ENCODE peak calls at places on chromosomes 16 and 17, in seven cellular contexts. L, I, P, B, Y, W and G are unnamed samples.

GRCh38 chr16:81780350-81780749 is 1.3 kb downstream of the PLCG2 start:
- DNase-seq in L (no peak), I (no peak), P (no peak), B (no peak), Y (no peak), W (no peak), G (no peak)

GRCh38 chr17:77106874-77107358 is 33.9 kb upstream of the SEC14L1 start:
- DNase-seq in L (no peak), I (no peak), P (no peak), B (no peak), Y (peak; percentile 39), W (no peak), G (no peak)

GRCh38 chr16:77599793-77600415 is 122.4 kb upstream of the NUDT7 start:
- DNase-seq in L (peak; percentile 47), I (no peak), P (no peak), B (no peak), Y (peak; percentile 42), W (peak; percentile 62), G (peak; percentile 28)

GRCh38 chr17:55158439-55158838 is 106.3 kb upstream of the HLF start:
- DNase-seq in L (no peak), I (no peak), P (no peak), B (no peak), Y (no peak), W (no peak), G (no peak)

GRCh38 chr17:49753959-49754391 is 10.0 kb downstream of the FAM117A start:
- DNase-seq in L (no peak), I (peak; percentile 46), P (no peak), B (no peak), Y (no peak), W (no peak), G (no peak)

GRCh38 chr17:9211133-9211765 is 189.9 kb downstream of the NTN1 start:
- DNase-seq in L (no peak), I (no peak), P (no peak), B (no peak), Y (no peak), W (no peak), G (no peak)

GRCh38 chr17:56960596-56961538 is at the start of gene COIL:
- DNase-seq in L (peak; percentile 89), I (peak; percentile 91), P (peak; percentile 64), B (peak; percentile 85), Y (peak; percentile 96), W (peak; percentile 97), G (peak; percentile 99)

GRCh38 chr17:67200727-67201301 is 44.2 kb downstream of the HELZ start:
- DNase-seq in L (no peak), I (no peak), P (no peak), B (no peak), Y (no peak), W (no peak), G (no peak)

GRCh38 chr17:78993981-78994671 is 14.4 kb upstream of the LGALS3BP start:
- DNase-seq in L (no peak), I (no peak), P (no peak), B (no peak), Y (no peak), W (peak; percentile 8), G (no peak)

GRCh38 chr16:87838643-87839541 is 30.4 kb downstream of the SLC7A5 start:
- DNase-seq in L (no peak), I (no peak), P (no peak), B (no peak), Y (no peak), W (no peak), G (no peak)

GRCh38 chr17:72539981-72540897 is 419.4 kb downstream of the SOX9 start:
- DNase-seq in L (peak; percentile 61), I (peak; percentile 68), P (no peak), B (peak; percentile 19), Y (peak; percentile 54), W (peak; percentile 71), G (peak; percentile 95)

GRCh38 chr17:6796887-6797490 is 21.0 kb downstream of the FBXO39 start:
- DNase-seq in L (no peak), I (no peak), P (no peak), B (no peak), Y (no peak), W (no peak), G (no peak)

GRCh38 chr17:42287305-42288077 is 807 bp upstream of the STAT5A start:
- DNase-seq in L (no peak), I (peak; percentile 42), P (no peak), B (no peak), Y (peak; percentile 77), W (peak; percentile 6), G (no peak)

GRCh38 chr16:709651-710499 is 4.3 kb upstream of the FBXL16 start:
- DNase-seq in L (peak; percentile 88), I (no peak), P (peak; percentile 62), B (no peak), Y (peak; percentile 55), W (peak; percentile 80), G (peak; percentile 88)

GRCh38 chr17:59914274-59914854 is 21.4 kb downstream of the RPS6KB1 start:
- DNase-seq in L (peak; percentile 60), I (no peak), P (no peak), B (no peak), Y (no peak), W (no peak), G (no peak)

GRCh38 chr17:78184868-78185267 is 2.0 kb downstream of the TK1 start:
- DNase-seq in L (no peak), I (no peak), P (no peak), B (no peak), Y (no peak), W (no peak), G (no peak)

GRCh38 chr17:7644768-7645167 is 6.0 kb upstream of the ATP1B2 start:
- DNase-seq in L (no peak), I (no peak), P (no peak), B (no peak), Y (no peak), W (no peak), G (no peak)

GRCh38 chr16:50742521-50743150 is 750 bp downstream of the CYLD start:
- DNase-seq in L (peak; percentile 43), I (peak; percentile 29), P (no peak), B (no peak), Y (peak; percentile 72), W (no peak), G (no peak)

GRCh38 chr17:75589017-75589918 is 1.7 kb downstream of the MYO15B start:
- DNase-seq in L (peak; percentile 64), I (peak; percentile 98), P (peak; percentile 48), B (peak; percentile 90), Y (peak; percentile 98), W (peak; percentile 98), G (peak; percentile 99)
- TF ChIP-seq CTCF in L (peak; percentile 64), I (peak; percentile 79), P (peak; percentile 21), B (peak; percentile 61), Y (peak; percentile 43), W (peak; percentile 70), G (peak; percentile 70)

DNA sequence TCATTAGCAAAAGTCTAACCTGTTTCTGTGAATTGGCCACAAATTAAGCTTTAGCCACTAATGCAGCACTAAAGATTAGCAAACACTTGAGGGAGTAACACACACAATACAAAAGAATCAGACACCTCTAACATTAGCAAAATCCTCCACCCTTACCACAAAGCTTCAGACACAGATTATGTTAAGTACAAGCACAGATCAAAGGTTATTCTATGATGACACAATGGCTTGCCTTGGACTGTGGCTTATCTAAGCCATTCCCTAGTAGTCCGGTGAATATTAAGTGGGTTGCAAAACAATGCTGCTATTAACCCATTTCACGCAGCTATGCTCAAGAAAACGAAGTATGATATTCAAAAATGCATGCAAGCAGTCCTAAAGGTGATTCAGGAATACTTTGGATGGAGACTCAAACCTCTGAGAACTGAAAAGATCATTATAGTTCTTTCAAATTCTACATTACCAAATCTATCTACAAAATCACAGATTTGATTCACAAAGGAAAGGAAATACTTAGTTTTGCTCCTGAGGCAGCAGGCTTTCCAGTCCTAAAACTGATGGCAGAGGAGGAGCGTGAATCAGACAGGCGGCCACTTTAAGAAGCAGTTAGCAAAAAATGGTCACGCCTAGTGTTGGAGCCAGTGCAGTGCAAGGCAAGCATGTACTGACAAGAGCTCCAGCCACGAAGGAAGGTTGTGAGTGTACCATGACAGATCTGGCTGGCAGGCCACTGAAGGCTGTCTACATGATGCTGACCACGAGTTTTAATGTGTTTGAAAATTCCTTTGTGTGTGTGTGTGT is 67.2 kb downstream of the PARN start:
- DNase-seq in L (peak; percentile 26), I (no peak), P (no peak), B (no peak), Y (no peak), W (peak; percentile 20), G (no peak)
- TF ChIP-seq CTCF in L (no peak), I (peak; percentile 42), P (peak; percentile 30), B (no peak), Y (no peak), W (no peak), G (peak; percentile 38)

DNA sequence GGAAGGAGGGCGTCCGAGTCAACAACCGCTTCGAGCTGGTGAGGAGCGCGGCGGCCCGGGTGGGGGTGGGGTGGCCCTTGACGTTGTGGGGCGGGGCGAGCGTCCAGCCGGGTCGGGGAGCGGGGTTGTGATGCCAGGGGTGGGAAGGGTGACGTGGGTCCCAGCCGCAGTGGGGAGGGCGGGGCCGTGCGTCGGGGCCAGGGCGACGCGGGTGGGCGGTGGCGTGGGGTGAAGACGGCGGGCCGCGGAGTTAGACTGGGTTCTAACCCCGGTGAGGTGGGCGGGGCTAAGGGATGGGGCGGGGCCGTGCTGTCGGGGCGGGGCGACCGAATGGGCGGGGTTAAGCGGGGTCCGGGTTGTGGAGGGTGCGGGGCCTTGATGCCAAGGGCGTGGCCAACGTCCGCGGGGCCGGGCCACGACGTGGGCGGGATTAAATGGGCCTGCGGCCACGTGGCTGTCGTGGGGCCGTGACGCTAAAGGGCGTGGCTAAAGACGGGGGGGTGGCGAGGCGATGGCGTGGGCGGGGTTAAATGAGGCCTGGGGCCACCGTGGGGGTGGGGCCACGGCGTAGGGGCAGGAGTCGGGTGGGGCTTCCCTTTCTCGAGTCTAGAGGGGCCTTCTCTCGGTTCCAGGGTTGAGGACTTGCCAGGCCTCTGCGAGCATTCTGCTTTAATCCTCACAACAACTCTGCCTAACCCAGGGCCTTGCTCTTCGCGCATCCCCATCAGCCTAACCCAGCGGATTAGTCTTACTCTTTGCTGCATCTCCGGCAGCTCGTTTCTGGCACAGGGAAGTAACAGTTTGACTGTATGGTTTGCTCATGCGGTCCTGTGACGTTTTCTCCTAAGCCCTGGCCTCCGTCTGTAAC is 664 bp downstream of the TCF25 start:
- DNase-seq in L (peak; percentile 95), I (peak; percentile 95), P (peak; percentile 94), B (peak; percentile 96), Y (peak; percentile 98), W (peak; percentile 86), G (peak; percentile 93)
- TF ChIP-seq CTCF in L (no peak), I (no peak), P (no peak), B (no peak), Y (no peak), W (no peak), G (no peak)

GRCh38 chr16:13895516-13895915 is 24.4 kb upstream of the ERCC4 start:
- DNase-seq in L (no peak), I (no peak), P (no peak), B (no peak), Y (no peak), W (no peak), G (no peak)

GRCh38 chr16:13898233-13898632 is 21.7 kb upstream of the ERCC4 start:
- DNase-seq in L (no peak), I (no peak), P (no peak), B (no peak), Y (no peak), W (no peak), G (no peak)

GRCh38 chr16:13892301-13892700 is 27.7 kb upstream of the ERCC4 start:
- DNase-seq in L (no peak), I (no peak), P (no peak), B (no peak), Y (no peak), W (no peak), G (no peak)

GRCh38 chr16:13897806-13898205 is 22.1 kb upstream of the ERCC4 start:
- DNase-seq in L (no peak), I (no peak), P (no peak), B (no peak), Y (no peak), W (no peak), G (no peak)

GRCh38 chr16:13896543-13897182 is 23.3 kb upstream of the ERCC4 start:
- DNase-seq in L (peak; percentile 6), I (no peak), P (no peak), B (no peak), Y (peak; percentile 12), W (no peak), G (no peak)
- TF ChIP-seq CTCF in L (peak; percentile 21), I (no peak), P (peak; percentile 28), B (no peak), Y (no peak), W (peak; percentile 42), G (peak; percentile 31)